ENCODE peak calls at places on chromosomes 2 and 18, in ten cellular contexts. L, F, E, U, G, W, Q, M, T and X are unnamed samples.
A peak's percentile ranks its signal among the peaks of the same experiment; 100 is the strongest.

GRCh38 chr2:141820893-141821292 is 309.9 kb downstream of the LRP1B start:
- DNase-seq in W (no peak), U (no peak), L (no peak), M (no peak), E (no peak), T (no peak), G (no peak), F (no peak), Q (no peak), X (no peak)

GRCh38 chr2:84033347-84033974 is 425.6 kb downstream of the SUCLG1 start:
- DNase-seq in Q (no peak), L (no peak), T (no peak), M (no peak), F (no peak), E (no peak), W (no peak), G (no peak), U (no peak), X (no peak)

GRCh38 chr2:171652411-171652775 is 34.9 kb upstream of the DYNC1I2 start:
- DNase-seq in G (no peak), F (no peak), W (no peak), E (peak; percentile 13), L (no peak), T (no peak), Q (no peak), U (no peak), M (no peak), X (peak; percentile 15)

GRCh38 chr2:3386448-3386958 is 7.0 kb downstream of the TRAPPC12 start:
- DNase-seq in G (no peak), F (no peak), Q (no peak), W (no peak), E (no peak), M (no peak), T (no peak), U (no peak), L (no peak), X (no peak)

GRCh38 chr2:23541453-23542334 is 156.7 kb downstream of the KLHL29 start:
- DNase-seq in W (no peak), L (no peak), Q (no peak), G (peak; percentile 40), F (peak; percentile 85), U (no peak), T (no peak), E (peak; percentile 47), M (no peak), X (no peak)

GRCh38 chr2:36399050-36399449 is 43.5 kb downstream of the CRIM1 start:
- DNase-seq in G (no peak), T (no peak), E (no peak), W (no peak), F (no peak), U (no peak), Q (no peak), L (no peak), M (no peak), X (no peak)

GRCh38 chr18:25832008-25832604 is 258.3 kb downstream of the SS18 start:
- DNase-seq in E (peak; percentile 48), U (peak; percentile 6), F (no peak), T (peak; percentile 55), G (peak; percentile 12), L (peak; percentile 85), Q (peak; percentile 38), M (peak; percentile 36), W (no peak), X (no peak)

GRCh38 chr2:119402645-119403560 is 28.8 kb upstream of the TMEM37 start:
- DNase-seq in G (no peak), W (no peak), L (no peak), T (peak; percentile 83), M (no peak), U (no peak), E (peak; percentile 23), Q (peak; percentile 73), F (no peak), X (no peak)

GRCh38 chr18:14961991-14962390 is 214.0 kb downstream of the ANKRD30B start:
- DNase-seq in F (no peak), G (no peak), Q (no peak), E (no peak), W (no peak), T (no peak), M (no peak), L (no peak), U (no peak), X (no peak)

GRCh38 chr2:149119358-149119757 is 80.9 kb downstream of the LYPD6B start:
- DNase-seq in T (no peak), M (no peak), W (no peak), G (no peak), F (no peak), E (no peak), L (no peak), Q (no peak), U (no peak), X (no peak)

GRCh38 chr2:218990612-218991011 is 2.6 kb downstream of the CRYBA2 start:
- DNase-seq in T (no peak), W (no peak), Q (no peak), G (no peak), L (no peak), U (no peak), M (no peak), E (no peak), F (peak; percentile 28), X (no peak)

GRCh38 chr18:55861266-55861665 is 273.3 kb upstream of the TCF4 start:
- DNase-seq in F (no peak), U (no peak), T (no peak), G (no peak), E (peak; percentile 71), Q (no peak), W (no peak), L (no peak), M (peak; percentile 49), X (no peak)

GRCh38 chr18:33051397-33051796 is 278.6 kb upstream of the KLHL14 start:
- DNase-seq in F (no peak), T (peak; percentile 59), G (no peak), Q (no peak), M (peak; percentile 1), L (no peak), W (no peak), U (no peak), E (no peak), X (no peak)

GRCh38 chr18:10481831-10482230 is 27.4 kb downstream of the APCDD1 start:
- DNase-seq in Q (no peak), W (no peak), M (no peak), F (no peak), L (no peak), U (no peak), E (no peak), T (no peak), G (no peak), X (no peak)

GRCh38 chr2:159366538-159366937 is 80.0 kb upstream of the WDSUB1 start:
- DNase-seq in E (peak; percentile 8), M (no peak), T (no peak), W (no peak), L (no peak), G (no peak), Q (no peak), F (no peak), U (no peak), X (no peak)

GRCh38 chr2:113930448-113930847 is 40.6 kb downstream of the ACTR3 start:
- DNase-seq in L (no peak), T (no peak), W (no peak), M (peak; percentile 15), E (no peak), F (no peak), G (no peak), U (no peak), Q (no peak), X (no peak)

GRCh38 chr2:159614534-159615186 is 1.7 kb downstream of the BAZ2B start:
- DNase-seq in T (no peak), Q (no peak), E (peak; percentile 80), F (no peak), U (peak; percentile 7), W (no peak), G (no peak), L (no peak), M (no peak), X (no peak)

GRCh38 chr2:120886967-120887672 is 151.5 kb downstream of the GLI2 start:
- DNase-seq in L (no peak), F (no peak), W (no peak), Q (no peak), G (no peak), U (no peak), E (no peak), M (peak; percentile 43), T (peak; percentile 70), X (no peak)

GRCh38 chr18:77053616-77054287 is 78.8 kb downstream of the MBP start:
- DNase-seq in T (no peak), W (no peak), E (no peak), U (no peak), G (no peak), M (no peak), L (no peak), F (no peak), Q (no peak), X (no peak)
- H3K4me3 ChIP-seq in T (no peak overlapping the region), W (peak overlapping the region; percentile 44), E (no peak overlapping the region), U (no peak overlapping the region), G (no peak overlapping the region), M (no peak overlapping the region), L (no peak overlapping the region), F (no peak overlapping the region), Q (no peak overlapping the region), X (no peak overlapping the region)

DNA sequence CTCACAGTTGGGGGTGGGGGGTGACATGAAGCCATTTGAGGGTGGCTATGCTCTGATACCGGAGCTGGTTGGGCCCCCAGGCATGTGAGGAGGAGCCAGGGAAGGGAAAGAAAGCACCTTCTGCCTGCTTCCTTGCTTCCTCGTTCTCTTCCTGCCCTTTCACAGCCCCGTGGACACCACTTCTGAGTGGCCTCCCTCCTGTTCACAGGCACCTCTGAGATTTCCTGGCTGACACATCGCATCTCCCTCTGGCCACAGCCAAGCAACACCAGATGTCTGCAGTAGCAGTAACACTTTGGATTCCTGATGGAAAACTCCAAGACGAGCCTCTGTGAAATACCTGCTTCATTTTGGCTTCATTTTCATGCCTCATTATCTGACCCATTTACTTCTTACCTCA is 64.7 kb upstream of the ST3GAL5 start:
- DNase-seq in M (no peak), Q (no peak), W (no peak), E (no peak), T (no peak), F (no peak), U (no peak), L (no peak), G (no peak), X (no peak)
- H3K4me3 ChIP-seq in M (no peak overlapping the region), Q (no peak overlapping the region), W (no peak overlapping the region), E (no peak overlapping the region), T (no peak overlapping the region), F (no peak overlapping the region), U (no peak overlapping the region), L (no peak overlapping the region), G (no peak overlapping the region), X (no peak overlapping the region)

GRCh38 chr2:59068255-59068654 is 827.1 kb upstream of the FANCL start:
- DNase-seq in W (no peak), G (no peak), T (no peak), Q (no peak), E (no peak), U (no peak), L (no peak), F (peak; percentile 68), M (no peak), X (no peak)

GRCh38 chr2:59066787-59067399 is 825.8 kb upstream of the FANCL start:
- DNase-seq in T (no peak), L (peak; percentile 37), E (no peak), M (no peak), Q (no peak), G (no peak), W (no peak), F (no peak), U (no peak), X (no peak)
- H3K4me3 ChIP-seq in T (no peak overlapping the region), L (no peak overlapping the region), E (no peak overlapping the region), M (no peak overlapping the region), Q (no peak overlapping the region), G (no peak overlapping the region), W (no peak overlapping the region), F (no peak overlapping the region), U (no peak overlapping the region), X (no peak overlapping the region)

GRCh38 chr2:104434966-104435365 is 418.9 kb upstream of the POU3F3 start:
- DNase-seq in M (no peak), U (no peak), T (no peak), E (no peak), L (no peak), W (no peak), Q (no peak), F (no peak), G (no peak), X (no peak)
- H3K4me3 ChIP-seq in M (peak overlapping the region; percentile 53), U (no peak overlapping the region), T (peak overlapping the region; percentile 17), E (no peak overlapping the region), L (no peak overlapping the region), W (no peak overlapping the region), Q (no peak overlapping the region), F (no peak overlapping the region), G (no peak overlapping the region), X (peak overlapping the region; percentile 60)